ENCODE peak calls at places on chromosomes 11 and 22, in ten cellular contexts. R is astrocyte of the cerebellum; T is NCI-H2081 treated with DMSO at 0.1 percent for 48 hours; D is cardiac fibroblast; F is stomach; P is C1 segment of cervical spinal cord; G is NCI-H748 treated with DMSO at 0.1 percent for 48 hours; Y is RCC 7860; C is activated naive CD4-positive, alpha-beta T cell treated with Interleukin-2 at 50 U/mL for 16 hours; Z is ovary. Q is an unnamed sample.
A peak's percentile ranks its signal among the peaks of the same experiment; 100 is the strongest.

GRCh38 chr11:4891996-4892640 is 10.4 kb downstream of the OR51T1 start:
- DNase-seq in T (no peak), F (no peak), R (peak; percentile 91), G (no peak), D (peak; percentile 91), C (no peak), Z (no peak), P (no peak), Y (peak; percentile 75), Q (no peak)

GRCh38 chr22:45878051-45878764 is 98.8 kb downstream of the WNT7B start:
- DNase-seq in C (no peak), R (no peak), G (peak; percentile 35), P (no peak), Z (no peak), F (no peak), Y (no peak), T (no peak), D (no peak), Q (peak; percentile 36)

GRCh38 chr11:75347781-75348613 is 3.5 kb downstream of the ARRB1 start:
- DNase-seq in F (no peak), R (no peak), G (no peak), D (peak; percentile 90), Y (peak; percentile 47), T (no peak), Z (peak; percentile 59), C (no peak), P (no peak), Q (peak; percentile 17)

GRCh38 chr11:59173080-59173963 is 1.4 kb downstream of the DTX4 start:
- DNase-seq in T (no peak), G (no peak), D (peak; percentile 15), P (peak; percentile 52), Z (peak; percentile 50), Y (no peak), F (peak; percentile 35), C (no peak), R (no peak), Q (no peak)

GRCh38 chr22:17358394-17358793 is 10.9 kb upstream of the CECR2 start:
- DNase-seq in T (no peak), D (no peak), G (no peak), R (no peak), Y (no peak), F (no peak), Z (no peak), P (no peak), C (no peak), Q (no peak)

GRCh38 chr11:7964873-7965272 is 374 bp downstream of the NLRP10 start:
- DNase-seq in D (peak; percentile 28), G (no peak), Y (no peak), P (no peak), T (no peak), Z (no peak), R (no peak), C (no peak), F (no peak), Q (no peak)

GRCh38 chr11:26753738-26754504 is 32.1 kb upstream of the SLC5A12 start:
- DNase-seq in F (peak; percentile 27), Z (peak; percentile 41), C (no peak), G (peak; percentile 42), T (peak; percentile 26), Y (no peak), D (peak; percentile 89), R (peak; percentile 59), P (no peak), Q (peak; percentile 51)

GRCh38 chr11:102564110-102564509 is 33.6 kb upstream of the MMP7 start:
- DNase-seq in Y (peak; percentile 86), P (no peak), C (no peak), T (no peak), F (no peak), Z (no peak), G (no peak), D (peak; percentile 80), R (no peak), Q (no peak)

GRCh38 chr22:40588726-40589125 is 47.8 kb downstream of the MRTFA start:
- DNase-seq in G (no peak), R (no peak), P (no peak), C (no peak), F (no peak), Z (no peak), Y (no peak), T (no peak), D (peak; percentile 88), Q (no peak)

GRCh38 chr11:59226396-59226795 is 13.7 kb upstream of the MPEG1 start:
- DNase-seq in Z (no peak), D (no peak), T (no peak), P (no peak), Y (no peak), C (no peak), F (no peak), R (no peak), G (no peak), Q (no peak)

GRCh38 chr11:7089328-7090251 is 792 bp downstream of the RBMXL2 start:
- DNase-seq in P (no peak), C (no peak), F (no peak), Y (no peak), T (no peak), D (no peak), R (no peak), G (no peak), Z (peak; percentile 20), Q (no peak)

GRCh38 chr22:17871726-17872458 is 97.6 kb upstream of the BID start:
- DNase-seq in P (peak; percentile 60), G (no peak), C (no peak), D (no peak), Z (no peak), F (no peak), T (no peak), Y (no peak), R (no peak), Q (no peak)

GRCh38 chr11:23063261-23063660 is 203.0 kb upstream of the CCDC179 start:
- DNase-seq in R (no peak), Z (no peak), C (no peak), Y (no peak), F (no peak), T (no peak), G (no peak), P (no peak), D (no peak), Q (no peak)

GRCh38 chr22:19524170-19525115 is at the start of gene CLDN5:
- DNase-seq in T (no peak), G (no peak), C (no peak), P (no peak), F (no peak), Y (no peak), R (no peak), D (peak; percentile 25), Z (peak; percentile 30), Q (no peak)

GRCh38 chr22:50739279-50739691 is 1.3 kb downstream of the ACR start:
- DNase-seq in Y (no peak), D (no peak), Z (no peak), F (peak; percentile 17), P (no peak), C (no peak), R (no peak), T (no peak), G (no peak), Q (no peak)

GRCh38 chr11:112613051-112613972 is 347.9 kb upstream of the NCAM1 start:
- DNase-seq in Z (no peak), D (peak; percentile 70), R (peak; percentile 36), P (no peak), Y (peak; percentile 3), C (no peak), G (no peak), F (no peak), T (no peak), Q (peak; percentile 42)

GRCh38 chr11:74773481-74773880 is 24.8 kb downstream of the RNF169 start:
- DNase-seq in D (peak; percentile 12), Y (no peak), C (no peak), Z (no peak), F (no peak), T (no peak), G (no peak), P (no peak), R (no peak), Q (no peak)

Q was measured in NCI-H345.